ENCODE peak calls at places on chromosomes 12 and 14, in eight cellular contexts. N is neural crest cell, P is NCI-H1105 treated with DMSO at 0.1 percent for 48 hours, H is astrocyte, A is mucosa of gallbladder, B is GM03348, R is T follicular helper cell, X is NCI-H1092. I is an unnamed sample.

GRCh38 chr12:113214938-113215400 is 6.3 kb upstream of the TPCN1 start:
- DNase-seq in N (no peak), P (no peak), H (peak), A (peak), B (peak), R (no peak), X (no peak), I (peak)

GRCh38 chr12:112191840-112192321 is 66.5 kb downstream of the TRAFD1 start:
- DNase-seq in N (no peak), P (peak), H (no peak), A (no peak), B (no peak), R (no peak), X (no peak), I (peak)

GRCh38 chr12:14716848-14717444 is 20.5 kb upstream of the GUCY2C start:
- DNase-seq in N (peak), P (no peak), H (peak), A (peak), B (peak), R (peak), X (no peak), I (peak)

GRCh38 chr12:1234073-1234472 is 243.1 kb downstream of the ERC1 start:
- DNase-seq in N (no peak), P (no peak), H (peak), A (no peak), B (no peak), R (no peak), X (no peak), I (no peak)

GRCh38 chr14:76133103-76133502 is 18.6 kb upstream of the GPATCH2L start:
- DNase-seq in N (peak), P (no peak), H (no peak), A (no peak), B (peak), R (no peak), X (no peak), I (peak)

GRCh38 chr12:57621497-57622292 is 10.5 kb downstream of the ARHGEF25 start:
- DNase-seq in N (peak), P (peak), H (no peak), A (peak), B (peak), R (peak), X (peak), I (no peak)

GRCh38 chr12:75739916-75740315 is 228.5 kb upstream of the KRR1 start:
- DNase-seq in N (no peak), P (no peak), H (no peak), A (no peak), B (no peak), R (no peak), X (no peak), I (no peak)

GRCh38 chr12:5689773-5690172 is 255.3 kb downstream of the ANO2 start:
- DNase-seq in N (no peak), P (no peak), H (no peak), A (no peak), B (no peak), R (no peak), X (no peak), I (no peak)